ENCODE peak calls at places on chromosomes 6 and 20, in five cellular contexts. D is body of pancreas, L is H1, Q is stomach, M is ovary. V is an unnamed sample.
A peak's percentile ranks its signal among the peaks of the same experiment; 100 is the strongest.

GRCh38 chr20:35478804-35479472 is 23.5 kb downstream of the CEP250 start:
- DNase-seq in L (no peak), D (no peak), Q (no peak), M (no peak), V (peak; percentile 79)

GRCh38 chr20:57627972-57628650 is 7.9 kb upstream of the ZBP1 start:
- DNase-seq in L (no peak), M (no peak), Q (no peak), D (no peak), V (peak; percentile 83)

GRCh38 chr6:50120300-50120699 is 70.6 kb upstream of the DEFB112 start:
- DNase-seq in Q (no peak), L (no peak), M (no peak), D (no peak), V (no peak)

GRCh38 chr6:147506704-147507114 is 1.8 kb upstream of the SAMD5 start:
- DNase-seq in D (peak; percentile 66), M (peak; percentile 78), Q (peak; percentile 78), L (no peak), V (no peak)

GRCh38 chr6:150940951-150941350 is 75.4 kb downstream of the MTHFD1L start:
- DNase-seq in L (no peak), Q (no peak), D (no peak), M (no peak), V (no peak)

GRCh38 chr6:27865952-27866369 is 46.2 kb downstream of the OR2B2 start:
- DNase-seq in L (no peak), M (no peak), Q (no peak), D (no peak), V (peak; percentile 57)

GRCh38 chr6:8207191-8207868 is 105.0 kb upstream of the EEF1E1 start:
- DNase-seq in Q (no peak), L (no peak), D (no peak), M (no peak), V (no peak)

GRCh38 chr20:61949363-61949713 is 116.3 kb downstream of the TAF4 start:
- DNase-seq in Q (no peak), D (no peak), L (no peak), M (peak; percentile 7), V (peak; percentile 19)

GRCh38 chr20:4441191-4441590 is 280.5 kb upstream of the PRND start:
- DNase-seq in M (no peak), D (no peak), L (no peak), Q (no peak), V (no peak)

GRCh38 chr6:84853901-84854300 is 89.5 kb upstream of the TBX18 start:
- DNase-seq in M (no peak), L (no peak), Q (no peak), D (no peak), V (no peak)

GRCh38 chr6:33091957-33092356 is 16.2 kb downstream of the HLA-DPB1 start:
- DNase-seq in D (peak; percentile 49), L (no peak), Q (peak; percentile 69), M (no peak), V (peak; percentile 57)

GRCh38 chr6:7108196-7108963 is 619 bp downstream of the RREB1 start:
- DNase-seq in D (peak; percentile 58), M (peak; percentile 67), L (no peak), Q (peak; percentile 61), V (peak; percentile 79)
- TF ChIP-seq POLR2A in D (peak; percentile 19), M (no peak), L (no peak), Q (no peak), V (peak; percentile 44)

GRCh38 chr6:158939255-158940170 is 60.5 kb downstream of the RSPH3 start:
- DNase-seq in M (no peak), Q (no peak), L (no peak), D (no peak), V (peak; percentile 40)
- H3K4me3 ChIP-seq in M (no peak overlapping the region), Q (peak overlapping the region; percentile 41), L (peak overlapping the region; percentile 23), D (no peak overlapping the region), V (peak overlapping the region; percentile 6)

DNA sequence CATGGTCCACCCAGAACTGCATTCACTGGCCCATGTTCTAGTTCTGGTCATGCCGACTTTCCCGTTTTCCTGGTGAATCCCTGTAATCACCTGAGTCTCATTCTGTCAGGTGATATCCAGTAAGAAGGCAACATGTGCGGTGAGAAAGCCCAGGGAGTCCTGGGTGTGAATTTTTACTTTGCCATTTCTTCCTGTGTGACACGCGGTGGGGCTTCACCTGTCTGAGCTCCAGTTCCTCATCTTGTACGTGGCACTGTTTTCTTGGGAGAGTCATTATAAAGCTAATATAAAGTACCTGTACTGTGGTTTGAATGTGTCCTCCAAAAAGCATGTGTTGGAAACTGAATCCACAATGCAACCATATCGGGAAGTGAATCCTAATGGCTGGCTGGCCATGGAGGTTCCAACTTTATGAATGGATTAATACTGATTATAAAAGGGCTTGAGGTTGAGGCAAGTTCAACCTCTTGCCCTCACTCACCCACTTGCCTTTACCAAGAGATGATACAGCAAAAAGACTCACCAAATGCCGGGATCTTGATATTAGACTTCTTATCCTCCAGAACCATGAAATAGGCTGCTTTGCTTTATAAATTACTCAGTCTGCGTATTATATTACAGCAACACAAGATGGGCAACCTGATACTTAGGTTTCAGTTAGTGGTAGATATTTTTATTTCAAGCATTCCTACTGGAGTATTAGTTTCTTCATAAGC is 5.1 kb downstream of the HLA-E start:
- DNase-seq in L (no peak), D (no peak), Q (no peak), M (no peak), V (no peak)
- TF ChIP-seq POLR2A in L (no peak), D (no peak), Q (no peak), M (no peak), V (no peak)

GRCh38 chr6:15331629-15332241 is 85.9 kb downstream of the JARID2 start:
- DNase-seq in Q (no peak), M (no peak), L (no peak), D (no peak), V (no peak)

GRCh38 chr6:15329154-15329781 is 83.4 kb downstream of the JARID2 start:
- DNase-seq in M (no peak), L (no peak), Q (no peak), D (no peak), V (no peak)

GRCh38 chr6:15330174-15330934 is 84.5 kb downstream of the JARID2 start:
- DNase-seq in Q (no peak), L (no peak), D (no peak), M (no peak), V (no peak)

GRCh38 chr6:15332441-15332840 is 86.6 kb downstream of the JARID2 start:
- DNase-seq in M (no peak), Q (no peak), D (no peak), L (no peak), V (no peak)

GRCh38 chr6:15331143-15331542 is 85.3 kb downstream of the JARID2 start:
- DNase-seq in D (no peak), M (no peak), Q (no peak), L (no peak), V (no peak)
- H3K4me3 ChIP-seq in D (no peak overlapping the region), M (no peak overlapping the region), Q (no peak overlapping the region), L (no peak overlapping the region), V (no peak overlapping the region)

GRCh38 chr20:50597406-50597969 is 87.3 kb downstream of the PTPN1 start:
- DNase-seq in M (no peak), Q (peak; percentile 48), D (no peak), L (no peak), V (no peak)
- TF ChIP-seq POLR2A in M (no peak), Q (no peak), D (no peak), L (no peak), V (no peak)

GRCh38 chr6:11711994-11712698 is 66.5 kb downstream of the ADTRP start:
- DNase-seq in Q (no peak), L (no peak), D (no peak), M (no peak), V (no peak)
- H3K4me3 ChIP-seq in Q (no peak overlapping the region), L (no peak overlapping the region), D (no peak overlapping the region), M (no peak overlapping the region), V (no peak overlapping the region)

GRCh38 chr20:59835448-59836395 is 97.7 kb downstream of the SYCP2 start:
- DNase-seq in Q (no peak), M (peak; percentile 53), D (no peak), L (no peak), V (peak; percentile 78)
- TF ChIP-seq POLR2A in Q (no peak), M (no peak), D (no peak), L (no peak), V (peak; percentile 73)

V was measured in Peyer's patch.